ENCODE peak calls at places on chromosomes 16 and 17, in five cellular contexts. K is HT-29, B is GM13977, J is hippocampal formation, V is left lung. I is an unnamed sample.
A peak's percentile ranks its signal among the peaks of the same experiment; 100 is the strongest.

GRCh38 chr17:39800540-39800939 is 62.8 kb downstream of the GRB7 start:
- DNase-seq in V (no peak), B (peak; percentile 41), J (no peak), K (no peak), I (peak; percentile 85)

GRCh38 chr16:71796501-71796900 is 12.1 kb downstream of the AP1G1 start:
- DNase-seq in B (no peak), J (no peak), K (no peak), V (no peak), I (no peak)

GRCh38 chr17:60573139-60573975 is 26.6 kb upstream of the PPM1D start:
- DNase-seq in J (no peak), B (no peak), K (no peak), V (no peak), I (no peak)

GRCh38 chr17:51103050-51103449 is 17.6 kb downstream of the SPAG9 start:
- DNase-seq in V (no peak), B (no peak), K (no peak), J (no peak), I (no peak)

GRCh38 chr17:63162406-63163157 is 196.5 kb downstream of the TANC2 start:
- DNase-seq in B (no peak), V (no peak), J (no peak), K (no peak), I (no peak)

GRCh38 chr17:77882481-77883212 is 75.9 kb upstream of the TNRC6C start:
- DNase-seq in J (peak; percentile 53), K (no peak), B (peak; percentile 83), V (peak; percentile 72), I (peak; percentile 9)

GRCh38 chr16:84044108-84044488 is 1.5 kb upstream of the SLC38A8 start:
- DNase-seq in B (no peak), K (peak; percentile 54), J (no peak), V (no peak), I (peak; percentile 42)

GRCh38 chr17:15744885-15745284 is 12.8 kb downstream of the TBC1D26 start:
- DNase-seq in V (no peak), J (no peak), K (no peak), B (no peak), I (no peak)

GRCh38 chr17:45311762-45312476 is 4.9 kb downstream of the MAP3K14 start:
- DNase-seq in K (peak; percentile 83), B (peak; percentile 73), V (peak; percentile 83), J (no peak), I (peak; percentile 90)

GRCh38 chr17:29059281-29059680 is 16.3 kb downstream of the PIPOX start:
- DNase-seq in V (no peak), K (peak; percentile 55), B (no peak), J (no peak), I (peak; percentile 16)

GRCh38 chr17:71142333-71142732 is 973.0 kb downstream of the KCNJ2 start:
- DNase-seq in J (no peak), B (no peak), K (no peak), V (no peak), I (no peak)

GRCh38 chr17:49935526-49936210 is 33.3 kb upstream of the DLX4 start:
- DNase-seq in B (no peak), K (no peak), J (no peak), V (no peak), I (no peak)

GRCh38 chr16:53876811-53877210 is 172.9 kb downstream of the FTO start:
- DNase-seq in J (no peak), K (no peak), V (no peak), B (no peak), I (no peak)

GRCh38 chr16:87492241-87492635 is 586 bp downstream of the ZCCHC14 start:
- DNase-seq in J (no peak), B (no peak), V (no peak), K (no peak), I (no peak)

GRCh38 chr17:50375858-50376538 is 3.0 kb downstream of the EME1 start:
- DNase-seq in B (no peak), J (no peak), V (no peak), K (no peak), I (no peak)

GRCh38 chr16:85615852-85616607 is 2.9 kb downstream of the GSE1 start:
- DNase-seq in J (no peak), K (peak; percentile 92), V (peak; percentile 87), B (peak; percentile 92), I (peak; percentile 75)

GRCh38 chr16:55811811-55812210 is 21.1 kb downstream of the CES1 start:
- DNase-seq in J (no peak), B (no peak), K (no peak), V (no peak), I (no peak)

GRCh38 chr16:31064882-31065461 is 9.1 kb downstream of the ZNF668 start:
- DNase-seq in B (no peak), K (peak; percentile 57), J (no peak), V (no peak), I (no peak)

GRCh38 chr16:10266809-10267208 is 84.6 kb upstream of the GRIN2A start:
- DNase-seq in J (no peak), K (no peak), V (no peak), B (peak; percentile 51), I (no peak)

GRCh38 chr16:87674405-87674804 is 72.1 kb downstream of the JPH3 start:
- DNase-seq in B (no peak), K (no peak), J (no peak), V (no peak), I (no peak)

GRCh38 chr16:68700120-68700519 is 37.0 kb upstream of the CDH1 start:
- DNase-seq in V (no peak), K (no peak), J (no peak), B (no peak), I (no peak)

GRCh38 chr16:23597003-23597756 is 1.1 kb upstream of the NDUFAB1 start:
- DNase-seq in K (peak; percentile 54), B (peak; percentile 59), V (no peak), J (no peak), I (peak; percentile 15)

I was measured in Calu3.